ENCODE peak calls at places on chromosomes 13 and 19, in five cellular contexts. One of them, this sample, is unnamed.

GRCh38 chr19:2469102-2469914 is 6.6 kb upstream of the GADD45B start:
- DNase-seq in amygdala: no peak
- DNase-seq in C1 segment of cervical spinal cord: no peak
- DNase-seq in fibroblast of lung: peak
- DNase-seq in neural progenitor cell: no peak
- DNase-seq in this sample: no peak

GRCh38 chr19:44955500-44956439 is 590 bp downstream of the CLPTM1 start:
- DNase-seq in amygdala: no peak
- DNase-seq in neural progenitor cell: no peak
- DNase-seq in fibroblast of lung: no peak
- DNase-seq in C1 segment of cervical spinal cord: no peak
- DNase-seq in this sample: no peak

GRCh38 chr19:29088761-29089160 is 124.2 kb downstream of the UQCRFS1 start:
- DNase-seq in amygdala: no peak
- DNase-seq in neural progenitor cell: no peak
- DNase-seq in C1 segment of cervical spinal cord: no peak
- DNase-seq in fibroblast of lung: no peak
- DNase-seq in this sample: peak

GRCh38 chr13:93915269-93915809 is 564.1 kb downstream of the DCT start:
- DNase-seq in neural progenitor cell: no peak
- DNase-seq in fibroblast of lung: peak
- DNase-seq in C1 segment of cervical spinal cord: no peak
- DNase-seq in amygdala: no peak
- DNase-seq in this sample: no peak

GRCh38 chr19:2507109-2507508 is 31.2 kb downstream of the GADD45B start:
- DNase-seq in fibroblast of lung: peak
- DNase-seq in C1 segment of cervical spinal cord: no peak
- DNase-seq in amygdala: no peak
- DNase-seq in neural progenitor cell: no peak
- DNase-seq in this sample: no peak

GRCh38 chr19:42287017-42287825 is 14.7 kb upstream of the PRR19 start:
- DNase-seq in neural progenitor cell: no peak
- DNase-seq in amygdala: no peak
- DNase-seq in fibroblast of lung: no peak
- DNase-seq in C1 segment of cervical spinal cord: no peak
- DNase-seq in this sample: no peak

GRCh38 chr13:45316210-45316799 is 24.7 kb downstream of the TPT1 start:
- DNase-seq in C1 segment of cervical spinal cord: no peak
- DNase-seq in fibroblast of lung: no peak
- DNase-seq in amygdala: no peak
- DNase-seq in neural progenitor cell: no peak
- DNase-seq in this sample: no peak

GRCh38 chr13:23671902-23672301 is 101.7 kb downstream of the TNFRSF19 start:
- DNase-seq in neural progenitor cell: no peak
- DNase-seq in fibroblast of lung: peak
- DNase-seq in C1 segment of cervical spinal cord: no peak
- DNase-seq in amygdala: no peak
- DNase-seq in this sample: no peak

GRCh38 chr19:48867119-48867921 is 1.1 kb downstream of the PLEKHA4 start:
- DNase-seq in amygdala: no peak
- DNase-seq in C1 segment of cervical spinal cord: no peak
- DNase-seq in neural progenitor cell: no peak
- DNase-seq in fibroblast of lung: no peak
- DNase-seq in this sample: no peak

GRCh38 chr19:2475018-2475701 is 767 bp upstream of the GADD45B start:
- DNase-seq in neural progenitor cell: peak
- DNase-seq in amygdala: no peak
- DNase-seq in fibroblast of lung: peak
- DNase-seq in C1 segment of cervical spinal cord: peak
- DNase-seq in this sample: no peak

GRCh38 chr19:7533281-7533819 is 2.2 kb upstream of the PNPLA6 start:
- DNase-seq in neural progenitor cell: peak
- DNase-seq in fibroblast of lung: peak
- DNase-seq in C1 segment of cervical spinal cord: peak
- DNase-seq in amygdala: peak
- DNase-seq in this sample: no peak